ENCODE peak calls at places on chromosomes 3 and 15, in six cellular contexts. One of them, this sample, is unnamed.

GRCh38 chr3:69014022-69014580 is 617 bp upstream of the EOGT start:
- DNase-seq in neural progenitor cell: no peak
- DNase-seq in heart right ventricle: no peak
- DNase-seq in psoas muscle: no peak
- DNase-seq in right atrium auricular region: no peak
- DNase-seq in astrocyte: no peak
- DNase-seq in this sample: no peak

GRCh38 chr3:168865022-168865551 is 769.4 kb upstream of the GOLIM4 start:
- DNase-seq in neural progenitor cell: peak
- DNase-seq in heart right ventricle: no peak
- DNase-seq in psoas muscle: no peak
- DNase-seq in right atrium auricular region: no peak
- DNase-seq in astrocyte: no peak
- DNase-seq in this sample: no peak

GRCh38 chr3:126155280-126155640 is 25.1 kb downstream of the ALDH1L1 start:
- DNase-seq in neural progenitor cell: no peak
- DNase-seq in heart right ventricle: no peak
- DNase-seq in psoas muscle: no peak
- DNase-seq in right atrium auricular region: peak
- DNase-seq in astrocyte: no peak
- DNase-seq in this sample: peak

GRCh38 chr3:146117406-146118285 is 43.3 kb downstream of the PLOD2 start:
- DNase-seq in neural progenitor cell: no peak
- DNase-seq in heart right ventricle: no peak
- DNase-seq in psoas muscle: no peak
- DNase-seq in right atrium auricular region: no peak
- DNase-seq in astrocyte: peak
- DNase-seq in this sample: no peak

GRCh38 chr3:129485681-129486056 is 42.8 kb upstream of the RHO start:
- DNase-seq in neural progenitor cell: no peak
- DNase-seq in heart right ventricle: peak
- DNase-seq in psoas muscle: peak
- DNase-seq in right atrium auricular region: peak
- DNase-seq in astrocyte: peak
- DNase-seq in this sample: peak

GRCh38 chr3:31274406-31275024 is 258.2 kb upstream of the STT3B start:
- DNase-seq in neural progenitor cell: no peak
- DNase-seq in heart right ventricle: no peak
- DNase-seq in psoas muscle: no peak
- DNase-seq in right atrium auricular region: no peak
- DNase-seq in astrocyte: peak
- DNase-seq in this sample: no peak

GRCh38 chr15:101615986-101616848 is 36.0 kb downstream of the TM2D3 start:
- DNase-seq in neural progenitor cell: peak
- DNase-seq in heart right ventricle: peak
- DNase-seq in psoas muscle: peak
- DNase-seq in right atrium auricular region: peak
- DNase-seq in astrocyte: peak
- DNase-seq in this sample: no peak

GRCh38 chr3:185983495-185984141 is 45.8 kb upstream of the TRA2B start:
- DNase-seq in neural progenitor cell: peak
- DNase-seq in heart right ventricle: peak
- DNase-seq in psoas muscle: peak
- DNase-seq in right atrium auricular region: peak
- DNase-seq in astrocyte: peak
- DNase-seq in this sample: no peak

GRCh38 chr15:35450492-35450891 is 95.5 kb downstream of the DPH6 start:
- DNase-seq in neural progenitor cell: no peak
- DNase-seq in heart right ventricle: no peak
- DNase-seq in psoas muscle: no peak
- DNase-seq in right atrium auricular region: no peak
- DNase-seq in astrocyte: peak
- DNase-seq in this sample: no peak

GRCh38 chr3:155595371-155595770 is 149.5 kb downstream of the PLCH1 start:
- DNase-seq in neural progenitor cell: no peak
- DNase-seq in heart right ventricle: no peak
- DNase-seq in psoas muscle: no peak
- DNase-seq in right atrium auricular region: no peak
- DNase-seq in astrocyte: no peak
- DNase-seq in this sample: no peak

GRCh38 chr15:58867926-58868325 is 65.6 kb downstream of the SLTM start:
- DNase-seq in neural progenitor cell: no peak
- DNase-seq in heart right ventricle: no peak
- DNase-seq in psoas muscle: no peak
- DNase-seq in right atrium auricular region: no peak
- DNase-seq in astrocyte: no peak
- DNase-seq in this sample: no peak

GRCh38 chr3:197940745-197941384 is 9.1 kb upstream of the RPL35A start:
- DNase-seq in neural progenitor cell: no peak
- DNase-seq in heart right ventricle: no peak
- DNase-seq in psoas muscle: no peak
- DNase-seq in right atrium auricular region: no peak
- DNase-seq in astrocyte: no peak
- DNase-seq in this sample: no peak

GRCh38 chr3:149277338-149277813 is 55.7 kb upstream of the CP start:
- DNase-seq in neural progenitor cell: no peak
- DNase-seq in heart right ventricle: no peak
- DNase-seq in psoas muscle: no peak
- DNase-seq in right atrium auricular region: no peak
- DNase-seq in astrocyte: peak
- DNase-seq in this sample: no peak

GRCh38 chr3:126926684-126927404 is 56.1 kb upstream of the PLXNA1 start:
- DNase-seq in neural progenitor cell: no peak
- DNase-seq in heart right ventricle: peak
- DNase-seq in psoas muscle: peak
- DNase-seq in right atrium auricular region: peak
- DNase-seq in astrocyte: peak
- DNase-seq in this sample: no peak

GRCh38 chr3:172939651-172940293 is 189.2 kb downstream of the ECT2 start:
- DNase-seq in neural progenitor cell: peak
- DNase-seq in heart right ventricle: no peak
- DNase-seq in psoas muscle: no peak
- DNase-seq in right atrium auricular region: no peak
- DNase-seq in astrocyte: peak
- DNase-seq in this sample: no peak

GRCh38 chr3:66224220-66224619 is 3.4 kb downstream of the SLC25A26 start:
- DNase-seq in neural progenitor cell: no peak
- DNase-seq in heart right ventricle: no peak
- DNase-seq in psoas muscle: no peak
- DNase-seq in right atrium auricular region: no peak
- DNase-seq in astrocyte: no peak
- DNase-seq in this sample: no peak

GRCh38 chr3:144096016-144096415 is 124.4 kb downstream of the DIPK2A start:
- DNase-seq in neural progenitor cell: no peak
- DNase-seq in heart right ventricle: no peak
- DNase-seq in psoas muscle: no peak
- DNase-seq in right atrium auricular region: no peak
- DNase-seq in astrocyte: no peak
- DNase-seq in this sample: no peak

GRCh38 chr3:46900007-46900292 is 22.4 kb downstream of the PTH1R start:
- DNase-seq in neural progenitor cell: no peak
- DNase-seq in heart right ventricle: no peak
- DNase-seq in psoas muscle: peak
- DNase-seq in right atrium auricular region: no peak
- DNase-seq in astrocyte: no peak
- DNase-seq in this sample: no peak

GRCh38 chr3:136396916-136397315 is 146.8 kb downstream of the PCCB start:
- DNase-seq in neural progenitor cell: no peak
- DNase-seq in heart right ventricle: no peak
- DNase-seq in psoas muscle: no peak
- DNase-seq in right atrium auricular region: no peak
- DNase-seq in astrocyte: peak
- DNase-seq in this sample: no peak

GRCh38 chr15:72911658-72912057 is 128.1 kb upstream of the ADPGK start:
- DNase-seq in neural progenitor cell: no peak
- DNase-seq in heart right ventricle: no peak
- DNase-seq in psoas muscle: no peak
- DNase-seq in right atrium auricular region: no peak
- DNase-seq in astrocyte: no peak
- DNase-seq in this sample: no peak

DNA sequence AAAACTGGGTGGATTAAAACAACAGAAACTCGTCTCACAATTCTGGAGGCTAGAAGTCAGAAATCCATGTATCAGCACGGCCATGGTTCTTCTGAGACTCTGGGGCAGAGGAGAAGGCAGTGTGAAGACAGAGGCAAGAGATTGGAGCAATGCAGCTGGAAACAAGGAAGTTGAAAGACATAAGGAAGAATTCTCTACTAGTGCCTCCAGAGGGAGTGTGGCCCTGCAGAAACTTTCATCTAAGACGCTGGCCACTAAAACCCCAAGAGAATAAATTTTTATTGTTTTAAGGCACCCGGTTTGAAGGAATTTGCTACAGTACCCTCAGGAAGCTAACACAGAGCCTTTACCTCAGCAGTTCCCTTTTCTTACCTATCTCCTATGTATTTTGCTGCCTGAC is 1012.2 kb upstream of the CADM2 start:
- DNase-seq in neural progenitor cell: peak
- DNase-seq in heart right ventricle: no peak
- DNase-seq in psoas muscle: no peak
- DNase-seq in right atrium auricular region: no peak
- DNase-seq in astrocyte: no peak
- DNase-seq in this sample: no peak
- TF ChIP-seq CTCF in neural progenitor cell: peak
- TF ChIP-seq CTCF in heart right ventricle: no peak
- TF ChIP-seq CTCF in psoas muscle: no peak
- TF ChIP-seq CTCF in right atrium auricular region: no peak
- TF ChIP-seq CTCF in astrocyte: no peak
- TF ChIP-seq CTCF in this sample: no peak

GRCh38 chr3:60076307-60076706 is 1026.5 kb upstream of the CFAP20DC start:
- DNase-seq in neural progenitor cell: no peak
- DNase-seq in heart right ventricle: no peak
- DNase-seq in psoas muscle: no peak
- DNase-seq in right atrium auricular region: no peak
- DNase-seq in astrocyte: peak
- DNase-seq in this sample: no peak

GRCh38 chr3:60081381-60082095 is 1031.7 kb upstream of the CFAP20DC start:
- DNase-seq in neural progenitor cell: no peak
- DNase-seq in heart right ventricle: no peak
- DNase-seq in psoas muscle: no peak
- DNase-seq in right atrium auricular region: no peak
- DNase-seq in astrocyte: no peak
- DNase-seq in this sample: no peak

GRCh38 chr3:60080648-60081047 is 1030.8 kb upstream of the CFAP20DC start:
- DNase-seq in neural progenitor cell: no peak
- DNase-seq in heart right ventricle: no peak
- DNase-seq in psoas muscle: no peak
- DNase-seq in right atrium auricular region: no peak
- DNase-seq in astrocyte: no peak
- DNase-seq in this sample: no peak

GRCh38 chr3:60073942-60074341 is 1024.1 kb upstream of the CFAP20DC start:
- DNase-seq in neural progenitor cell: no peak
- DNase-seq in heart right ventricle: no peak
- DNase-seq in psoas muscle: no peak
- DNase-seq in right atrium auricular region: no peak
- DNase-seq in astrocyte: no peak
- DNase-seq in this sample: no peak

DNA sequence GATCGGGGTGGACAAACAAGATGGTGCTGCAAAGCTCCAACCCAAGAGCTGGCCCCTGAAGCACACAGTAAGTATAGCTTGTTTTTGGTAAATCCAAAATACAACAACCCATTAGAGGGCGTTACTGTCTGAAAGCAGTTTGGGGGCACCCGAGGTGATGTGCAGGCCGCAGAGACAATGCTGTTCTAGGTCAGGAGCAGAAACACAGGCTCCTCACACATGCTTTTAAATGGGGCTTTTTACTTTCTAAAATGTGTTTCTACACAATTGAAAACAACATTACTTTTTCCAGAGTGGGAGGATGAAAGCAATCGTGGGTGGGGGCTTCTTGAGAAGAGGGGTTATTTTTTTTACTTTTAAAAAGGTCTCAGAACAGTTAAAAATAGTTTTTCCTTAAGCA is 1029.3 kb upstream of the CFAP20DC start:
- DNase-seq in neural progenitor cell: peak
- DNase-seq in heart right ventricle: no peak
- DNase-seq in psoas muscle: no peak
- DNase-seq in right atrium auricular region: no peak
- DNase-seq in astrocyte: no peak
- DNase-seq in this sample: no peak
- H3K27ac ChIP-seq in neural progenitor cell: no peak
- H3K27ac ChIP-seq in heart right ventricle: no peak
- H3K27ac ChIP-seq in psoas muscle: no peak
- H3K27ac ChIP-seq in right atrium auricular region: no peak
- H3K27ac ChIP-seq in astrocyte: no peak
- H3K27ac ChIP-seq in this sample: no peak

GRCh38 chr15:37135225-37135624 is 34.9 kb upstream of the MEIS2 start:
- DNase-seq in neural progenitor cell: peak
- DNase-seq in heart right ventricle: no peak
- DNase-seq in psoas muscle: no peak
- DNase-seq in right atrium auricular region: no peak
- DNase-seq in astrocyte: no peak
- DNase-seq in this sample: no peak
- TF ChIP-seq CTCF in neural progenitor cell: peak
- TF ChIP-seq CTCF in heart right ventricle: no peak
- TF ChIP-seq CTCF in psoas muscle: peak
- TF ChIP-seq CTCF in right atrium auricular region: no peak
- TF ChIP-seq CTCF in astrocyte: peak
- TF ChIP-seq CTCF in this sample: no peak

DNA sequence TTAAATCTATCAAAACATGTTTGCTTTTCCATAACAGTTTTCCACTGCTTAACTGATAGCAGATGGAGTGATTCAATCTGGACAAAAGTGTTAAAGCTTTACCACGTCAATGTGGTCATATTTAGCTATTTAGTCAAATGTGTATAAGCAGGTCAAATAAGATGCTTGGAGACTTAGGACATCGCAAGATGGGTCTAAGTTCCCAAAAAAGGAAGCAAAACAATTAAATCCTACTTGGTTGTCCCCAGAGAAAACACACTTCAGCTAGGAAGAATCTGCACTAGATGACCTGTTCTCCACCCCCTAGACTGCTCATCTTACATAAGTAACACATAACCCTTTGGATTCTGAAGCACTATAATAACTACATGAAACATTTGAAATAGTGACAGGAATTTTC is 52.2 kb downstream of the VGLL3 start:
- DNase-seq in neural progenitor cell: no peak
- DNase-seq in heart right ventricle: no peak
- DNase-seq in psoas muscle: no peak
- DNase-seq in right atrium auricular region: no peak
- DNase-seq in astrocyte: peak
- DNase-seq in this sample: no peak
- H3K27ac ChIP-seq in neural progenitor cell: no peak
- H3K27ac ChIP-seq in heart right ventricle: no peak
- H3K27ac ChIP-seq in psoas muscle: no peak
- H3K27ac ChIP-seq in right atrium auricular region: no peak
- H3K27ac ChIP-seq in astrocyte: peak
- H3K27ac ChIP-seq in this sample: no peak

GRCh38 chr15:65869127-65869953 is at the start of gene RAB11A:
- DNase-seq in neural progenitor cell: peak
- DNase-seq in heart right ventricle: peak
- DNase-seq in psoas muscle: peak
- DNase-seq in right atrium auricular region: peak
- DNase-seq in astrocyte: peak
- DNase-seq in this sample: peak
- TF ChIP-seq CTCF in neural progenitor cell: peak
- TF ChIP-seq CTCF in heart right ventricle: peak
- TF ChIP-seq CTCF in psoas muscle: peak
- TF ChIP-seq CTCF in right atrium auricular region: no peak
- TF ChIP-seq CTCF in astrocyte: no peak
- TF ChIP-seq CTCF in this sample: peak